ENCODE peak calls at places on chromosomes 11 and 22, in eight cellular contexts. Y is tibial artery; Z is C1 segment of cervical spinal cord; K is fibroblast of lung; B is activated gamma-delta T cell treated with Interleukin-2 at 50 U/mL for 16 hours; D is naive thymus-derived CD8-positive, alpha-beta T cell; H is mesothelial cell of epicardium; X is NCI-H345. R is an unnamed sample.

GRCh38 chr22:24996420-24996952 is 44.0 kb downstream of the KIAA1671 start:
- DNase-seq in Z (no peak), Y (no peak), H (no peak), D (no peak), K (peak), B (no peak), X (peak), R (no peak)

GRCh38 chr11:114274637-114275036 is 21.6 kb upstream of the NNMT start:
- DNase-seq in B (no peak), Y (no peak), K (no peak), X (no peak), D (no peak), Z (no peak), H (no peak), R (no peak)

GRCh38 chr11:34926101-34926830 is 9.8 kb downstream of the PDHX start:
- DNase-seq in K (peak), X (peak), B (peak), Y (no peak), Z (no peak), H (no peak), D (no peak), R (no peak)

GRCh38 chr11:110479445-110480101 is 49.8 kb downstream of the FDX1 start:
- DNase-seq in D (no peak), K (peak), Y (no peak), X (peak), Z (no peak), B (no peak), H (no peak), R (peak)

GRCh38 chr11:25899761-25900160 is 432.2 kb upstream of the ANO3 start:
- DNase-seq in X (no peak), H (no peak), B (no peak), K (no peak), D (no peak), Y (no peak), Z (no peak), R (no peak)

GRCh38 chr11:38491986-38492385 is 1894.0 kb upstream of the RAG2 start:
- DNase-seq in Y (no peak), X (no peak), B (no peak), D (no peak), Z (no peak), H (no peak), K (no peak), R (no peak)

GRCh38 chr22:48826546-48826945 is 1001.1 kb downstream of the BRD1 start:
- DNase-seq in D (no peak), Z (no peak), X (no peak), K (no peak), B (no peak), Y (peak), H (no peak), R (no peak)

GRCh38 chr11:3056296-3057068 is 741 bp downstream of the CARS1 start:
- DNase-seq in D (no peak), H (no peak), Z (no peak), K (no peak), Y (peak), X (no peak), B (no peak), R (no peak)

GRCh38 chr11:69240332-69241074 is 53.5 kb upstream of the MYEOV start:
- DNase-seq in D (no peak), Z (no peak), H (no peak), Y (no peak), X (no peak), K (peak), B (no peak), R (no peak)

GRCh38 chr22:29032584-29032983 is 29.0 kb downstream of the C22orf31 start:
- DNase-seq in B (no peak), Z (no peak), X (no peak), Y (no peak), H (no peak), K (peak), D (no peak), R (no peak)

GRCh38 chr11:62125316-62125715 is 1.5 kb downstream of the INCENP start:
- DNase-seq in X (no peak), Z (no peak), H (no peak), K (no peak), B (no peak), D (no peak), Y (no peak), R (no peak)

GRCh38 chr11:78720281-78720989 is 145.8 kb upstream of the NARS2 start:
- DNase-seq in D (no peak), H (no peak), Y (no peak), B (no peak), Z (no peak), X (no peak), K (no peak), R (no peak)

GRCh38 chr11:75577198-75577597 is 15.1 kb downstream of the SERPINH1 start:
- DNase-seq in K (no peak), Z (no peak), Y (no peak), D (peak), B (peak), X (peak), H (no peak), R (no peak)

GRCh38 chr11:111910637-111911562 is 670 bp downstream of the CRYAB start:
- DNase-seq in Z (peak), D (no peak), K (no peak), H (no peak), Y (no peak), X (no peak), B (no peak), R (no peak)

GRCh38 chr22:30393322-30393680 is 3.5 kb upstream of the SEC14L2 start:
- DNase-seq in Z (no peak), D (no peak), Y (no peak), K (no peak), X (no peak), B (no peak), H (no peak), R (no peak)

GRCh38 chr22:25383278-25383820 is 163.9 kb downstream of the CRYBB2 start:
- DNase-seq in B (no peak), Z (no peak), Y (no peak), D (no peak), K (no peak), H (no peak), X (no peak), R (no peak)

GRCh38 chr11:124415356-124415923 is 9.2 kb downstream of the OR8B4 start:
- DNase-seq in Y (no peak), H (no peak), K (peak), D (no peak), X (peak), B (no peak), Z (no peak), R (peak)

GRCh38 chr22:35458547-35459422 is 58.8 kb downstream of the MCM5 start:
- DNase-seq in X (peak), H (no peak), Y (no peak), K (no peak), B (no peak), D (no peak), Z (no peak), R (no peak)